ENCODE peak calls at places on chromosomes 12 and 14, in six cellular contexts. M is astrocyte of the spinal cord; X is B cell; I is fibroblast of lung; O is activated CD8-positive, alpha-beta memory T cell treated with anti-CD3 and anti-CD28 coated beads, Interleukin-2, amount 50 U/mL, for 4 hours; N is NCI-H526 treated with DMSO at 0.1 percent for 48 hours. V is an unnamed sample.

GRCh38 chr12:23954332-23954731 is 4.9 kb upstream of the SOX5 start:
- DNase-seq in O (no peak), I (peak; percentile 70), N (no peak), X (no peak), M (peak; percentile 38), V (peak; percentile 79)

GRCh38 chr14:65961004-65961403 is 525.2 kb upstream of the CCDC196 start:
- DNase-seq in I (peak; percentile 11), N (peak; percentile 31), O (peak; percentile 65), X (peak; percentile 17), M (peak; percentile 1), V (peak; percentile 16)

GRCh38 chr12:78034025-78034424 is 203.3 kb downstream of the NAV3 start:
- DNase-seq in M (no peak), I (peak; percentile 73), X (no peak), O (no peak), N (no peak), V (peak; percentile 28)

GRCh38 chr12:121805171-121805687 is 1.4 kb downstream of the SETD1B start:
- DNase-seq in N (no peak), M (peak; percentile 47), I (peak; percentile 56), O (no peak), X (no peak), V (peak; percentile 72)

GRCh38 chr12:121296618-121297476 is at the start of gene CAMKK2:
- DNase-seq in X (peak; percentile 99), M (peak; percentile 73), I (peak; percentile 73), O (peak; percentile 90), N (peak; percentile 77), V (peak; percentile 84)

GRCh38 chr14:99774526-99775307 is 18.5 kb upstream of the EML1 start:
- DNase-seq in I (no peak), M (peak; percentile 35), N (no peak), X (no peak), O (no peak), V (no peak)

GRCh38 chr14:93522221-93522620 is 91.5 kb downstream of the UNC79 start:
- DNase-seq in X (no peak), N (no peak), M (no peak), I (no peak), O (no peak), V (no peak)

GRCh38 chr14:75010472-75010871 is 7.8 kb downstream of the EIF2B2 start:
- DNase-seq in I (peak; percentile 49), O (no peak), M (no peak), N (no peak), X (no peak), V (no peak)

GRCh38 chr14:35855886-35856481 is 29.8 kb downstream of the BRMS1L start:
- DNase-seq in X (no peak), O (no peak), N (no peak), M (no peak), I (no peak), V (no peak)

GRCh38 chr14:32985881-32986280 is 47.2 kb downstream of the NPAS3 start:
- DNase-seq in M (peak; percentile 9), I (peak; percentile 26), N (no peak), O (no peak), X (no peak), V (peak; percentile 28)

GRCh38 chr14:88983755-88984154 is 159.3 kb downstream of the TTC8 start:
- DNase-seq in O (no peak), I (peak; percentile 67), X (no peak), M (peak; percentile 89), N (no peak), V (peak; percentile 65)

GRCh38 chr14:76267322-76268012 is 108.5 kb upstream of the ESRRB start:
- DNase-seq in N (peak; percentile 17), I (peak; percentile 47), M (peak; percentile 39), X (no peak), O (no peak), V (no peak)

GRCh38 chr14:97280526-97280925 is 483.3 kb downstream of the VRK1 start:
- DNase-seq in M (no peak), N (no peak), O (no peak), I (no peak), X (no peak), V (no peak)

V was measured in mesenchymal stem cell.